ENCODE peak calls at places on chromosome 18, in four cellular contexts. U, G, X and J are unnamed samples.
A peak's percentile ranks its signal among the peaks of the same experiment; 100 is the strongest.

GRCh38 chr18:58505181-58505580 is 123.7 kb downstream of the ALPK2 start:
- DNase-seq in U (no peak), G (no peak), X (no peak), J (no peak)

GRCh38 chr18:10660485-10660884 is 134.7 kb downstream of the NAPG start:
- DNase-seq in U (no peak), G (no peak), X (peak; percentile 79), J (peak; percentile 25)

GRCh38 chr18:38909972-38910371 is 1344.4 kb upstream of the CELF4 start:
- DNase-seq in U (no peak), G (no peak), X (no peak), J (peak; percentile 9)

GRCh38 chr18:23137093-23137640 is 1.9 kb downstream of the CABLES1 start:
- DNase-seq in U (peak; percentile 22), G (no peak), X (no peak), J (peak; percentile 28)

GRCh38 chr18:63592506-63592905 is 5.4 kb downstream of the SERPINB13 start:
- DNase-seq in U (no peak), G (no peak), X (no peak), J (no peak)

GRCh38 chr18:50662177-50662576 is 102.3 kb downstream of the MAPK4 start:
- DNase-seq in U (no peak), G (peak; percentile 37), X (peak; percentile 3), J (no peak)

GRCh38 chr18:52694804-52695203 is 354.8 kb downstream of the DCC start:
- DNase-seq in U (peak; percentile 1), G (peak; percentile 5), X (peak; percentile 31), J (no peak)

GRCh38 chr18:45621068-45621511 is 5.8 kb downstream of the SLC14A2 start:
- DNase-seq in U (peak; percentile 7), G (peak; percentile 69), X (peak; percentile 68), J (no peak)

GRCh38 chr18:11956371-11957308 is 24.7 kb upstream of the IMPA2 start:
- DNase-seq in U (no peak), G (no peak), X (no peak), J (no peak)

GRCh38 chr18:52531836-52532235 is 191.8 kb downstream of the DCC start:
- DNase-seq in U (no peak), G (no peak), X (no peak), J (no peak)

GRCh38 chr18:13222371-13223281 is 4.1 kb downstream of the LDLRAD4 start:
- DNase-seq in U (no peak), G (no peak), X (peak; percentile 28), J (peak; percentile 50)

GRCh38 chr18:24935896-24936295 is 416.1 kb downstream of the ZNF521 start:
- DNase-seq in U (no peak), G (no peak), X (no peak), J (no peak)

GRCh38 chr18:10131783-10132381 is 218.1 kb downstream of the VAPA start:
- DNase-seq in U (no peak), G (no peak), X (peak; percentile 32), J (no peak)

GRCh38 chr18:56952026-56952425 is 194.9 kb upstream of the BOD1L2 start:
- DNase-seq in U (peak; percentile 0), G (no peak), X (no peak), J (no peak)

GRCh38 chr18:50465211-50466153 is 90.6 kb downstream of the SKA1 start:
- DNase-seq in U (no peak), G (no peak), X (no peak), J (no peak)

GRCh38 chr18:10377956-10378355 is 76.5 kb upstream of the APCDD1 start:
- DNase-seq in U (no peak), G (no peak), X (peak; percentile 58), J (peak; percentile 81)

GRCh38 chr18:907171-907879 is 2.7 kb downstream of the ADCYAP1 start:
- DNase-seq in U (no peak), G (no peak), X (peak; percentile 21), J (no peak)

GRCh38 chr18:905948-906415 is 1.3 kb downstream of the ADCYAP1 start:
- DNase-seq in U (no peak), G (no peak), X (no peak), J (no peak)

GRCh38 chr18:907880-908512 is 3.3 kb downstream of the ADCYAP1 start:
- DNase-seq in U (no peak), G (no peak), X (no peak), J (no peak)

GRCh38 chr18:905307-905947 is 756 bp downstream of the ADCYAP1 start:
- DNase-seq in U (no peak), G (no peak), X (no peak), J (no peak)

GRCh38 chr18:906416-907170 is 1.9 kb downstream of the ADCYAP1 start:
- DNase-seq in U (no peak), G (no peak), X (peak; percentile 3), J (no peak)
- TF ChIP-seq EZH2 in U (no peak), G (no peak), X (peak; percentile 79), J (peak; percentile 64)

DNA sequence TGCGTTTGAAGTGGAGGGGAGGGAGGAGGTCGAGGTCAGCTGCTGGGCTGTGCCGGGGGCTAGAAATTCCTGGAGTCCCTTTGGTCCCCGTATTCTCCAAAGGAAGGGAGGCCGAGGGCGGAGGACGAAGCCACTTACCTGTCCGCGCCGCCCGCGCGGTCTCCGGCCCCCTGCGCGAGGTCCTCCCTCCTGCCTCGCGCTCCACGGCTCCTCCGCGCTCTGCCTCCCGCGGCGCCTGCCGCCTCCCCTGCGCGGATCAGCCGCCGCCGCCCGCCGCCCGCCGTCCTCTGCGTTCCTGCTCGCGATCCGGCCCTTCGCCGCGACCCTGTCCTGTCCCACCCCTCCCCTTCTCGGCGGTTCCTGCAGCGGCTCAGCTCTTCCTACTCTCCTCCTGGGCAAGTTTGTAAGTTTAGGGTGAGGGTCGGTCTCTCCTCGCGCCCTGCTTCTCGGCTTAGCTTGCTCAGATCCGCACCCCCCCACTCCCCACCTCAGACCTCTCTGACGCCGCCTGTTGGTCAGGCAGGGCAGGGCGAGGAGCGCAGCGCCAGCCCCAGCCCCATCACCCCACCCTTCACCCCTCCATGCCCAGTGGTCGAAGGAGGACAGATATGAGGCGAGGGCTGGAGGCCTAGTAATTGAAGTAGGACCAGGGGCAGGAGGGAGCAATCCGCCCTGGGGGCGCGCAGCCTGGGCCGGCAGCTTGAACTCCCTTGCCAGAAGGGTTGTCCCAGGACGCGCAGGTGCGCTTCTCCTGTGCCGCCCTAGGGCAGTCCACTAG is 9.7 kb upstream of the SKOR2 start:
- DNase-seq in U (no peak), G (peak; percentile 6), X (no peak), J (no peak)
- TF ChIP-seq EZH2 in U (no peak), G (no peak), X (no peak), J (no peak)

GRCh38 chr18:42339324-42339723 is 384.3 kb downstream of the PIK3C3 start:
- DNase-seq in U (no peak), G (no peak), X (no peak), J (peak; percentile 53)

GRCh38 chr18:42336139-42336538 is 381.1 kb downstream of the PIK3C3 start:
- DNase-seq in U (no peak), G (no peak), X (no peak), J (no peak)

GRCh38 chr18:42340423-42341009 is 385.5 kb downstream of the PIK3C3 start:
- DNase-seq in U (no peak), G (no peak), X (no peak), J (no peak)

GRCh38 chr18:42338683-42339082 is 383.6 kb downstream of the PIK3C3 start:
- DNase-seq in U (no peak), G (no peak), X (no peak), J (no peak)

GRCh38 chr18:42341423-42341822 is 386.4 kb downstream of the PIK3C3 start:
- DNase-seq in U (no peak), G (no peak), X (no peak), J (no peak)
- TF ChIP-seq EZH2 in U (no peak), G (no peak), X (no peak), J (no peak)

GRCh38 chr18:78977627-78978271 is 1.9 kb upstream of the SALL3 start:
- DNase-seq in U (no peak), G (no peak), X (no peak), J (no peak)

GRCh38 chr18:78978336-78979057 is 1.1 kb upstream of the SALL3 start:
- DNase-seq in U (no peak), G (no peak), X (no peak), J (no peak)

GRCh38 chr18:78979682-78980278 is at the start of gene SALL3:
- DNase-seq in U (no peak), G (no peak), X (no peak), J (no peak)

GRCh38 chr18:78980279-78980771 is 707 bp downstream of the SALL3 start:
- DNase-seq in U (no peak), G (no peak), X (no peak), J (no peak)

DNA sequence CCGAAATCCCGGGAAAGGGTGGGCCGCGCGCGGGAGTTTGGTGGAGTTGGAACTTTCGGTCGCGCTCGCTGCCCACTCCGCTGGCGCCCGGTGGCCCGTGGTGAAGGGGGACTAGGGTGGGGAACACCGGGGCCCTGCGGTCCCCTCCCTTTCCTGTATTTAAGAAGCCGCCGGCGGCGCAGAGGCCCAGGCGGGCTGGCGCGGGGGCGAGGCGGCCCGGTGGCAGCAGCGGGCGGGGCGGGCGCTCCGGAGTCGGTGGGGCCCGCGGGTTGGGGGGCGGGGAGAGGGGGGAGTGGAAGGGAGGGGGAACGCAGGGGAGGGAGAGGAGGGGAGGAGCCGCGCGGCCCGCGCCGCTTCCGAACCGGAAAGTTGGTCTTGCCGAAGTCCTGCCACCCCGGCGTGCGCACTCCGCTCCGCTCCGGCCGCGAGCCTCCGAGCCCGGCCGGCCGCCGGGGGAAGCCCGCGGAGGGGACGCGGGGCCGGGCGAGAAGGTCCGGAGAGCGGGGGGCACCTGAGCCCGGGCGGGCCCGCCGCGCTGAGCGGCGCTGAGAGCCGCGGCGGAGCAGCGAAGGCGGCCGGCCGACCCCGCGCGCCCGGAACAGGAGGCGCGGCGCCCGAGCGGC is 449 bp upstream of the SALL3 start:
- DNase-seq in U (no peak), G (no peak), X (peak; percentile 9), J (no peak)
- TF ChIP-seq EZH2 in U (no peak), G (no peak), X (no peak), J (no peak)

GRCh38 chr18:37483221-37483971 is 82.2 kb downstream of the CELF4 start:
- DNase-seq in U (no peak), G (peak; percentile 50), X (peak; percentile 43), J (peak; percentile 6)
- TF ChIP-seq EZH2 in U (no peak), G (no peak), X (no peak), J (no peak)

DNA sequence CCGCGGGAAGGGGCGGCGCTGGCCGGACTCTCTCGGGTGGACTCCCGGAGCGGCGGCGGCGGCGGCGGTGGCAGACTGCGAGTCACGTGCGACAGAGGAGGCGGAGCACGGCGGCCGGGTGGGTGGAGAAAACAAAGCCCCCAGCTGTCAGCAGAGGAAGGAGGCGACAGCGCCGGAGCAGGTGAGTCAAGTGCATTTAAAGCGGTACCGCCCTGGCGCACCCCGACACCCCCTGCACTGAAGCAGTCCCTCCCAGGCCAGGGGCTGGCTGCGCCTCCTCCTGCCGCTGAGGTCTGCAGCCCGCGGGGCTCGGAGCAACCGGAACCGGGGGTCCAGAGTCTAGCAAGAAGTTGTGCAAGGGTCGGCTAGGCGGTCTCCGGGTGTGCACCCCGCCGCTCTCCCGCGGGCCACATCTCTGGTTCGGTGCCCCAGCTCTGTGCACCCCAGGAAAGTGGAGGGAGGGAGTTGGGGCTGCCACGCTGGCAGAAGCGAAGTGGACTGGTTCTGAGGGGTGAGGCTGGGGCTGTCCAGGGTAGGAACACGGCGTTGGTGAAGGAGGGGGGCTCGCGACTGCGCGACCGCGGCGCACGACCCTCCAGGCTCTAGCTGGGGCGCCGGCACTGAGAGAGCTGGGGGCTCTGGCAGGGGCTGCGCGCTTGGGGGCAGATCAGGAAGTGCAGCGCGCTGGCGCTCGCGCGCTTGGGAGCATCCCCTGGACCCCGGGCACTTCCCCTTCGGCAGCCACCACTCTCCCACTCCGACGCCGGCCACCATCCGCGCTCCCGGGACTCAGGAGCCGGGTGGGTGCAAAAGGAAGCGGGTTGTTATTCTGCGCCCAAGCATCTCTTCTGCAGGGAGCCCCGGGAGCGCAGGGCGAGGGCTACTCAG is 64.1 kb upstream of the MAPRE2 start:
- DNase-seq in U (peak; percentile 66), G (peak; percentile 42), X (peak; percentile 58), J (no peak)
- TF ChIP-seq EZH2 in U (no peak), G (no peak), X (peak; percentile 69), J (peak; percentile 11)